ENCODE peak calls at places on chromosomes 12 and 14, in five cellular contexts. One of them, this sample, is unnamed. For H3K9me3 and H3K4me1, the result is how much of the 10 kb centered on the place peaks cover.

GRCh38 chr12:75913502-75914110 is 118.0 kb downstream of the PHLDA1 start:
- DNase-seq in small intestine: no peak
- DNase-seq in psoas muscle: no peak
- DNase-seq in A549: no peak
- DNase-seq in fibroblast of lung: no peak
- DNase-seq in this sample: no peak

GRCh38 chr12:1845886-1846285 is 25.5 kb downstream of the LRTM2 start:
- DNase-seq in small intestine: no peak
- DNase-seq in fibroblast of lung: no peak
- DNase-seq in psoas muscle: no peak
- DNase-seq in A549: no peak
- DNase-seq in this sample: no peak

GRCh38 chr12:1662761-1663439 is 28.0 kb upstream of the ADIPOR2 start:
- DNase-seq in psoas muscle: no peak
- DNase-seq in fibroblast of lung: peak
- DNase-seq in A549: peak
- DNase-seq in small intestine: peak
- DNase-seq in this sample: no peak

GRCh38 chr12:75315518-75315917 is 14.6 kb downstream of the CAPS2 start:
- DNase-seq in fibroblast of lung: peak
- DNase-seq in A549: no peak
- DNase-seq in psoas muscle: no peak
- DNase-seq in small intestine: no peak
- DNase-seq in this sample: peak

GRCh38 chr12:70883855-70884254 is 36.7 kb downstream of the PTPRR start:
- DNase-seq in A549: no peak
- DNase-seq in fibroblast of lung: no peak
- DNase-seq in small intestine: no peak
- DNase-seq in psoas muscle: no peak
- DNase-seq in this sample: no peak

GRCh38 chr14:94174622-94175402 is 690 bp downstream of the PPP4R4 start:
- DNase-seq in small intestine: no peak
- DNase-seq in A549: no peak
- DNase-seq in psoas muscle: no peak
- DNase-seq in fibroblast of lung: no peak
- DNase-seq in this sample: peak

GRCh38 chr14:39827901-39828655 is 395.8 kb upstream of the FBXO33 start:
- DNase-seq in small intestine: no peak
- DNase-seq in psoas muscle: no peak
- DNase-seq in A549: no peak
- DNase-seq in fibroblast of lung: no peak
- DNase-seq in this sample: no peak

GRCh38 chr14:54579606-54580005 is 12.7 kb downstream of the SAMD4A start:
- DNase-seq in fibroblast of lung: no peak
- DNase-seq in psoas muscle: no peak
- DNase-seq in small intestine: peak
- DNase-seq in A549: peak
- DNase-seq in this sample: peak

GRCh38 chr12:132400011-132400641 is 70.7 kb upstream of the GALNT9 start:
- DNase-seq in small intestine: no peak
- DNase-seq in psoas muscle: peak
- DNase-seq in A549: no peak
- DNase-seq in fibroblast of lung: no peak
- DNase-seq in this sample: no peak

GRCh38 chr12:54333420-54334034 is 8.6 kb downstream of the COPZ1 start:
- DNase-seq in psoas muscle: no peak
- DNase-seq in small intestine: no peak
- DNase-seq in fibroblast of lung: no peak
- DNase-seq in A549: no peak
- DNase-seq in this sample: no peak

GRCh38 chr14:66281036-66281776 is 205.0 kb upstream of the CCDC196 start:
- DNase-seq in A549: no peak
- DNase-seq in small intestine: no peak
- DNase-seq in fibroblast of lung: no peak
- DNase-seq in psoas muscle: peak
- DNase-seq in this sample: no peak

GRCh38 chr12:11684811-11685210 is 35.3 kb downstream of the ETV6 start:
- DNase-seq in fibroblast of lung: no peak
- DNase-seq in A549: no peak
- DNase-seq in small intestine: no peak
- DNase-seq in psoas muscle: no peak
- DNase-seq in this sample: no peak

GRCh38 chr14:61642246-61642982 is 52.9 kb upstream of the HIF1A start:
- DNase-seq in fibroblast of lung: peak
- DNase-seq in small intestine: no peak
- DNase-seq in psoas muscle: no peak
- DNase-seq in A549: no peak
- DNase-seq in this sample: peak

GRCh38 chr12:48356041-48356768 is 5.5 kb upstream of the ZNF641 start:
- DNase-seq in psoas muscle: no peak
- DNase-seq in fibroblast of lung: no peak
- DNase-seq in A549: peak
- DNase-seq in small intestine: no peak
- DNase-seq in this sample: no peak

GRCh38 chr14:31937730-31938346 is 139.3 kb upstream of the ARHGAP5 start:
- DNase-seq in A549: peak
- DNase-seq in psoas muscle: peak
- DNase-seq in fibroblast of lung: peak
- DNase-seq in small intestine: peak
- DNase-seq in this sample: peak

GRCh38 chr12:84070311-84070710 is 842.3 kb downstream of the SLC6A15 start:
- DNase-seq in A549: no peak
- DNase-seq in small intestine: no peak
- DNase-seq in psoas muscle: no peak
- DNase-seq in fibroblast of lung: peak
- DNase-seq in this sample: peak

GRCh38 chr12:52181757-52182156 is 10.1 kb downstream of the KRT80 start:
- DNase-seq in A549: no peak
- DNase-seq in small intestine: no peak
- DNase-seq in fibroblast of lung: peak
- DNase-seq in psoas muscle: no peak
- DNase-seq in this sample: peak

GRCh38 chr14:50865677-50866076 is 6.2 kb upstream of the ABHD12B start:
- DNase-seq in small intestine: no peak
- DNase-seq in psoas muscle: no peak
- DNase-seq in A549: no peak
- DNase-seq in fibroblast of lung: peak
- DNase-seq in this sample: no peak

GRCh38 chr12:82124711-82125110 is 233.5 kb downstream of the CCDC59 start:
- DNase-seq in small intestine: no peak
- DNase-seq in fibroblast of lung: no peak
- DNase-seq in A549: no peak
- DNase-seq in psoas muscle: no peak
- DNase-seq in this sample: peak

GRCh38 chr12:92717202-92717601 is 14.4 kb downstream of the PLEKHG7 start:
- DNase-seq in small intestine: no peak
- DNase-seq in A549: no peak
- DNase-seq in fibroblast of lung: peak
- DNase-seq in psoas muscle: no peak
- DNase-seq in this sample: peak

GRCh38 chr14:36656769-36657408 is 4.8 kb upstream of the PAX9 start:
- DNase-seq in A549: no peak
- DNase-seq in fibroblast of lung: peak
- DNase-seq in psoas muscle: peak
- DNase-seq in small intestine: no peak
- DNase-seq in this sample: peak

GRCh38 chr14:64541261-64541970 is 875 bp downstream of the HSPA2 start:
- DNase-seq in A549: no peak
- DNase-seq in fibroblast of lung: peak
- DNase-seq in psoas muscle: peak
- DNase-seq in small intestine: no peak
- DNase-seq in this sample: no peak

GRCh38 chr14:92931681-92932447 is 8.9 kb downstream of the CHGA start:
- DNase-seq in fibroblast of lung: no peak
- DNase-seq in A549: no peak
- DNase-seq in psoas muscle: no peak
- DNase-seq in small intestine: no peak
- DNase-seq in this sample: no peak

GRCh38 chr12:22526836-22527235 is 17.5 kb downstream of the C2CD5 start:
- DNase-seq in small intestine: no peak
- DNase-seq in A549: no peak
- DNase-seq in fibroblast of lung: no peak
- DNase-seq in psoas muscle: no peak
- DNase-seq in this sample: no peak

GRCh38 chr12:72790273-72790672 is 518.1 kb downstream of the TRHDE start:
- DNase-seq in small intestine: no peak
- DNase-seq in psoas muscle: no peak
- DNase-seq in A549: no peak
- DNase-seq in fibroblast of lung: no peak
- DNase-seq in this sample: no peak

GRCh38 chr12:69154585-69155363 is 84.6 kb upstream of the CPSF6 start:
- DNase-seq in fibroblast of lung: peak
- DNase-seq in A549: peak
- DNase-seq in psoas muscle: peak
- DNase-seq in small intestine: peak
- DNase-seq in this sample: peak

GRCh38 chr12:112172556-112173324 is 47.4 kb downstream of the TRAFD1 start:
- DNase-seq in psoas muscle: no peak
- DNase-seq in A549: no peak
- DNase-seq in small intestine: no peak
- DNase-seq in fibroblast of lung: no peak
- DNase-seq in this sample: no peak

GRCh38 chr12:58566599-58566998 is 353.7 kb downstream of the LRIG3 start:
- DNase-seq in A549: no peak
- DNase-seq in fibroblast of lung: peak
- DNase-seq in psoas muscle: no peak
- DNase-seq in small intestine: no peak
- DNase-seq in this sample: peak

GRCh38 chr14:64788706-64789105 is 84.5 kb downstream of the PLEKHG3 start:
- DNase-seq in psoas muscle: no peak
- DNase-seq in fibroblast of lung: peak
- DNase-seq in small intestine: no peak
- DNase-seq in A549: peak
- DNase-seq in this sample: peak

GRCh38 chr14:44658389-44658696 is 151.3 kb upstream of the FSCB start:
- DNase-seq in fibroblast of lung: no peak
- DNase-seq in small intestine: no peak
- DNase-seq in A549: no peak
- DNase-seq in psoas muscle: no peak
- DNase-seq in this sample: no peak
- H3K9me3 ChIP-seq in fibroblast of lung: under half
- H3K9me3 ChIP-seq in small intestine: under half
- H3K9me3 ChIP-seq in A549: under half
- H3K9me3 ChIP-seq in psoas muscle: under half
- H3K9me3 ChIP-seq in this sample: under half

DNA sequence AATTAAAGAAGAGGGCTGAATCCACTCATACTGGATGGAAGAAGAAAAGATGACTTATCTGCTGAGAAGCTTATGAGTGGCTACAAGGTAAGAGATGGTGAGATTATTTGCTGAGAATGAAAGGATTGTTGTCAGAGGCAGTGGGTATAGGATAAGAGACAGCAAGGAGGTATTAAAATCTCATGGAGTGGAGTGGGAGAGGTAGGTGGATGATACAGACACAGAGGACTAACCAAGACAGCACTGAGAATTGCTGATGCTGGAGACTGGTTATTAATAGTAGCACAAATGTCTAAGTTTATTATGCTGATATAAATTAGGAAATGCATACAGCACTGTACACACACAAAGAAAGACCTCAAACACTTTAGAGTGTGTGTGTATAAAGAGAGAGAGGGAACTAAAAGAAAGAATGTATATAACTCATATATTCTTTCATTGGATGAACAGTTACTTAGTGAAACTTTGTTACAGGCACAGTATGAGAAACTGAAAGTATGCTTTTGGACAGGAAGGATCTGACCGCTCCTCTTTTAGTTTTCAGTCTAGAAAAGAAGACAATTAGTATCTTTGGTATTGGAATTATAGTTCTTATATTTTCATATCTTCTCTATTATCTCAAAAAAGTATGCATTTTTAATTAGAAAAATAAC is 543.1 kb downstream of the LRFN5 start:
- DNase-seq in small intestine: no peak
- DNase-seq in fibroblast of lung: peak
- DNase-seq in psoas muscle: no peak
- DNase-seq in A549: no peak
- DNase-seq in this sample: no peak
- H3K4me1 ChIP-seq in small intestine: under half
- H3K4me1 ChIP-seq in fibroblast of lung: under half
- H3K4me1 ChIP-seq in psoas muscle: under half
- H3K4me1 ChIP-seq in A549: under half
- H3K4me1 ChIP-seq in this sample: under half

DNA sequence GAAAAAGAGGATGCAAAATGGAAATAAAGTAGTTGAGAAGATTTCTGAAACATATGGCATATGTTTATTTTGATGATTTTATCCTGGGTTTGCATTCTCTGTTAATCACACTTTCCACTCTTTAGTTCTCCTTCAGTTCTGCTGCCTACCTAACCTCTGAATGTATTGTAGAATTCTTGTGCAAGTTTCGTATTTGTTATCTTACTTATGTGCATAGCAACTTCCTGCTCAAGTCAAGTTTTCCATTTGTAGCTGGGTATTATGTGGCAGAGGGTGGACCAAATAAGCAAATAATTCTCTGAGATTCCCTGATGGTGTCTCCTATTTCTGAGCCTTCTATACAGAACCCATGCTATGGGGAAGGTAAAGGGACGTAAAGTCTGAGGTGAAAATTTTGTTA is 381.6 kb downstream of the FOXG1 start:
- DNase-seq in small intestine: no peak
- DNase-seq in psoas muscle: no peak
- DNase-seq in A549: no peak
- DNase-seq in fibroblast of lung: no peak
- DNase-seq in this sample: peak
- H3K9me3 ChIP-seq in small intestine: under half
- H3K9me3 ChIP-seq in psoas muscle: under half
- H3K9me3 ChIP-seq in A549: under half
- H3K9me3 ChIP-seq in fibroblast of lung: under half
- H3K9me3 ChIP-seq in this sample: under half

DNA sequence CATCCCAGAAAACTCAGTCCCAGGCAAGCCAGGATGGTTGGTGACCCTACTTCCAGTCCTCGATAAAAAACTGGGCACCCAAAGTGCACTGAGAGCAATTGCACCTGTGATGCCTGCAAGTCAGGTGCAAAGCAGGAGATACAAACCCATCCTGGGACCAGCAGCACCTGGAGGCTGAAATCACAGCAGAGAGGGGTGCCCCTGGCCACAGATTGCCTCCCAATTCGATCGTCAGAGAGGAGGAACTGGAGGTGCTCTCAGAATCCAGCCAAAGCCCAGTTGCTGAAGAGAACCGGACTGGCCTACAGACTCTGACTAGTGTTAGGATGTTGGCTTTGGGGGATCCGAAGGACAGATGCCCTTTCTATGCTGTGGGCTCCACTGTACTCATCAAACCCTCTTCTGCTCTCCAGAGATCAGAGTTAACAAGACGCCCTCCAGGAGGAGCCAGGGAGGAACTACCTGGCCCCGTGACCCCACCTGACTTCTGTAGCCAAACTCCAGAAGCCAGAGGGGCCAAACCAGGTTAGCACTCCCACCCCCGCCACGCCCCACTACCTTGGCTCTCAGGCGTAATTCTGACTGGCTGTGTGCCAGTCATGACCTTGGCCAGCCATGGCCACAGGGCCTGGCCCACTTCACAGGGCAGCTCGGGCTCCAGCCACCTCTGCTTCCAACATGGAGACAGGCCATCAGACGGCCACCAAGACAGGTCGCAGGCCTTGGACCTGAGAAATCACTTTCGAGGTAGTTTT is 284.5 kb upstream of the RTL1 start:
- DNase-seq in small intestine: no peak
- DNase-seq in A549: no peak
- DNase-seq in psoas muscle: no peak
- DNase-seq in fibroblast of lung: no peak
- DNase-seq in this sample: no peak
- H3K4me1 ChIP-seq in small intestine: under half
- H3K4me1 ChIP-seq in A549: under half
- H3K4me1 ChIP-seq in psoas muscle: under half
- H3K4me1 ChIP-seq in fibroblast of lung: under half
- H3K4me1 ChIP-seq in this sample: under half

GRCh38 chr14:71271166-71271945 is 364.1 kb downstream of the PCNX1 start:
- DNase-seq in small intestine: no peak
- DNase-seq in A549: no peak
- DNase-seq in fibroblast of lung: no peak
- DNase-seq in psoas muscle: no peak
- DNase-seq in this sample: peak
- H3K9me3 ChIP-seq in small intestine: under half
- H3K9me3 ChIP-seq in A549: under half
- H3K9me3 ChIP-seq in fibroblast of lung: under half
- H3K9me3 ChIP-seq in psoas muscle: under half
- H3K9me3 ChIP-seq in this sample: under half